ENCODE peak calls at places on chromosomes 5 and 9, in five cellular contexts. J is endodermal cell, N is cardiac fibroblast, K is fibroblast of the aortic adventitia, Q is PC-3. D is an unnamed sample.

GRCh38 chr5:75441560-75441959 is 69.9 kb downstream of the CERT1 start:
- DNase-seq in N (no peak), Q (no peak), K (no peak), J (no peak), D (no peak)

GRCh38 chr9:35726876-35727438 is 5.0 kb downstream of the TLN1 start:
- DNase-seq in Q (peak; percentile 21), J (no peak), K (peak; percentile 53), N (peak; percentile 68), D (no peak)

GRCh38 chr5:106730912-106731311 is 939.8 kb downstream of the EFNA5 start:
- DNase-seq in J (no peak), N (no peak), Q (no peak), K (no peak), D (no peak)

GRCh38 chr5:130068988-130069387 is 164.7 kb downstream of the CHSY3 start:
- DNase-seq in Q (peak; percentile 26), K (no peak), N (no peak), J (no peak), D (no peak)

GRCh38 chr9:106403081-106403480 is 459.9 kb upstream of the ZNF462 start:
- DNase-seq in K (no peak), J (no peak), N (no peak), Q (peak; percentile 76), D (no peak)

GRCh38 chr5:169542811-169543210 is 40.8 kb upstream of the SPDL1 start:
- DNase-seq in N (no peak), Q (no peak), K (no peak), J (no peak), D (no peak)

GRCh38 chr5:169521366-169521983 is 62.1 kb upstream of the SPDL1 start:
- DNase-seq in Q (no peak), J (no peak), K (no peak), N (peak; percentile 84), D (no peak)

GRCh38 chr5:170633235-170634041 is 129.6 kb downstream of the KCNIP1 start:
- DNase-seq in J (peak; percentile 86), N (peak; percentile 94), K (peak; percentile 91), Q (peak; percentile 48), D (peak; percentile 48)

GRCh38 chr5:16934123-16934522 is 2.0 kb downstream of the MYO10 start:
- DNase-seq in J (peak; percentile 94), K (peak; percentile 82), N (peak; percentile 79), Q (peak; percentile 96), D (peak; percentile 85)

GRCh38 chr9:34317436-34317835 is 11.6 kb downstream of the KIF24 start:
- DNase-seq in Q (no peak), K (no peak), J (no peak), N (no peak), D (no peak)

GRCh38 chr5:20678814-20679298 is 690.9 kb upstream of the CDH18 start:
- DNase-seq in J (no peak), K (peak; percentile 95), N (peak; percentile 80), Q (peak; percentile 86), D (no peak)

GRCh38 chr5:136033848-136034247 is 5.1 kb downstream of the TGFBI start:
- DNase-seq in K (peak; percentile 71), N (peak; percentile 66), Q (no peak), J (peak; percentile 9), D (no peak)

GRCh38 chr9:114227288-114228033 is 72.1 kb downstream of the COL27A1 start:
- DNase-seq in N (no peak), J (no peak), Q (no peak), K (no peak), D (no peak)

GRCh38 chr5:159975462-159976019 is 33.4 kb upstream of the TTC1 start:
- DNase-seq in K (peak; percentile 92), Q (peak; percentile 66), N (peak; percentile 93), J (no peak), D (peak; percentile 48)

GRCh38 chr5:135045488-135045887 is 11.5 kb upstream of the PITX1 start:
- DNase-seq in J (no peak), Q (no peak), N (no peak), K (no peak), D (no peak)

GRCh38 chr9:27564031-27564430 is 9.2 kb downstream of the C9orf72 start:
- DNase-seq in Q (no peak), J (no peak), N (no peak), K (no peak), D (no peak)

GRCh38 chr9:91930475-91930874 is 19.6 kb downstream of the ROR2 start:
- DNase-seq in N (peak; percentile 44), Q (no peak), J (no peak), K (no peak), D (no peak)

GRCh38 chr9:21690561-21690960 is 111.9 kb upstream of the MTAP start:
- DNase-seq in K (peak; percentile 61), Q (no peak), N (peak; percentile 51), J (no peak), D (no peak)

GRCh38 chr5:158943569-158943968 is 156.1 kb downstream of the EBF1 start:
- DNase-seq in Q (no peak), N (no peak), J (no peak), K (no peak), D (no peak)

GRCh38 chr9:106956971-106957370 is 94.0 kb downstream of the ZNF462 start:
- DNase-seq in K (peak; percentile 71), J (no peak), N (peak; percentile 75), Q (no peak), D (no peak)

GRCh38 chr5:174567506-174568141 is 156.8 kb upstream of the MSX2 start:
- DNase-seq in Q (no peak), K (no peak), N (no peak), J (peak; percentile 13), D (no peak)

GRCh38 chr5:24535646-24536045 is 109.1 kb downstream of the CDH10 start:
- DNase-seq in N (no peak), J (no peak), Q (peak; percentile 36), K (no peak), D (no peak)

GRCh38 chr5:5273976-5274375 is 133.8 kb downstream of the ADAMTS16 start:
- DNase-seq in J (no peak), Q (no peak), N (no peak), K (no peak), D (no peak)

GRCh38 chr5:5271606-5272321 is 131.6 kb downstream of the ADAMTS16 start:
- DNase-seq in Q (peak; percentile 24), K (no peak), J (no peak), N (peak; percentile 10), D (no peak)

GRCh38 chr5:5270161-5270560 is 130.0 kb downstream of the ADAMTS16 start:
- DNase-seq in N (no peak), K (no peak), Q (no peak), J (no peak), D (no peak)

GRCh38 chr5:5273398-5273797 is 133.3 kb downstream of the ADAMTS16 start:
- DNase-seq in Q (no peak), K (no peak), N (no peak), J (no peak), D (no peak)

DNA sequence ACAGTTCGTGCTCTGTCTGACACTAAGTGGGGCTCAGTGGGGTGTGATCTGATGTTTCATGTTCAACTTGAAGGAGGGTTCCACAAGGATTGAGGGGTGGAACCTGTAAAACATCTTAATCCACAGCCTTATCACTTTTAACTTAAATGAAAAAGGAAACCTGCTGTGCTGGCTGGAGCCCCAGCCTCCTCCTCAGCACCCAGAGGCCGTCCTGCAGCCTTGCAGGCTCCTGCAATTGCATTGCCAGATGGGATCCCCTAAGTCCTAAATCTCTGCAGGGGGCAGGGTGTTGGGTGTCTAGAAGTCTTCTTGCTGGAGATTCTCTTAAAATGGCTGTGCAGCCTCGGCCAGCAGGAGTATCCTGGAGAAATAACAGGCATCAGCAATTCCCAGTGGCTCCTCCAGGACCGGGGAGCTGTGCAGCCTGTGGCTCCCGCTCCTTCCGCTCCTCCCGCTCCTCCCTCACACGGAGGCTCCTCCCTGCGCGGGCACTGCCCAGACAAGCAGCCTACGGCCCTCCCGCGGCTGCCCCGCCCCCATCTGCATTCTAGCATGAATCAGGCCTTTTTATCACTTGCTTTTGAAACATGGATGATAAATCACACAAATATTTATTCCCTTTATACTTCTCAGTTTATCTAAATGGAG is 131.0 kb downstream of the ADAMTS16 start:
- DNase-seq in N (peak; percentile 84), J (peak; percentile 91), Q (peak; percentile 96), K (peak; percentile 84), D (peak; percentile 44)
- TF ChIP-seq CTCF in N (no peak), J (peak; percentile 51), Q (peak; percentile 14), K (peak; percentile 30), D (no peak)

DNA sequence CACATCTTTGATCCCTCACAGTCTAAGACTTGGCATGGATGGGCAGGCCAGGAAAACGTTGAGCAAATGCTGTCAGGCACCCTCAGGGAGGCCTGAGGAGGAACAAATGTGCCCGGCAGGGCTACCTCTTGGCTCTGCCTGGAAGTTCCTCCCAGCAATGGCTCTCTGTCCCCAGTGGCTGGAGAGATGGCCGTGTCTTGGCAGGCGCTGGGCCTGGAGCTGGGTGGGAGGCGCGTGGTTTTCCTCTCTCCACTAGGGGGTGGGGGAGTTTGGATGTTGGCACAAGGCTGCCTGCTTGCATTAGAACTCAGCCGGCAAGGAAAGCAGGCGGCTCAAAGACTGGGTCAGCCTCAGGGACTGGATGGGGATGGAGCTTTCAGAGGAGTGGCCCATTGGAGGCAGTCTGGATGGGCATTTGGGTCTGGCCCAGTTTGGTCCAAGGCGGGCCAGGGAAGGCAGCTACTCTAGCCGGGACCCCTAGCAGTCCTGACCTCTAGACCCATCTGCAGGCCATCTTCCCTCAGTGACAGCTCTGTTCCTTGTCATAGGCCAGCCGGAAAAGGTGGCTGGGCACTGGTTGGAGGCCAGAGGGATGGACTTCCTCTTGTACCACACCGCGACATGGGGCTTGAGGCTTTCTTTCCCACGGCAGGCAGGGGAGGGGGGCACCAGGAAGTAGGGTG is 68.2 kb upstream of the STC2 start:
- DNase-seq in N (peak; percentile 7), Q (no peak), K (no peak), J (peak; percentile 91), D (peak; percentile 13)
- TF ChIP-seq CTCF in N (peak; percentile 17), Q (peak; percentile 41), K (peak; percentile 11), J (peak; percentile 78), D (no peak)

GRCh38 chr5:98500811-98501210 is 272.7 kb upstream of the RGMB start:
- DNase-seq in N (no peak), J (no peak), Q (no peak), K (no peak), D (no peak)

GRCh38 chr5:98503582-98503981 is 269.9 kb upstream of the RGMB start:
- DNase-seq in K (no peak), Q (no peak), N (no peak), J (no peak), D (no peak)

GRCh38 chr5:98497391-98497790 is 276.1 kb upstream of the RGMB start:
- DNase-seq in J (no peak), N (peak; percentile 3), Q (no peak), K (peak; percentile 8), D (no peak)

GRCh38 chr5:98498028-98498427 is 275.4 kb upstream of the RGMB start:
- DNase-seq in Q (no peak), J (no peak), K (no peak), N (no peak), D (no peak)

GRCh38 chr5:98499892-98500291 is 273.6 kb upstream of the RGMB start:
- DNase-seq in J (no peak), K (no peak), Q (no peak), N (no peak), D (no peak)
- TF ChIP-seq CTCF in J (no peak), K (no peak), Q (no peak), N (no peak), D (no peak)

GRCh38 chr5:2205596-2205995 is 322.9 kb upstream of the IRX4 start:
- DNase-seq in J (no peak), Q (no peak), K (no peak), N (no peak), D (no peak)

GRCh38 chr5:2207109-2207399 is 324.3 kb upstream of the IRX4 start:
- DNase-seq in Q (no peak), N (no peak), J (no peak), K (no peak), D (no peak)

GRCh38 chr5:2206244-2207108 is 323.8 kb upstream of the IRX4 start:
- DNase-seq in N (no peak), Q (no peak), K (no peak), J (no peak), D (no peak)

GRCh38 chr5:2207966-2208544 is 325.3 kb upstream of the IRX4 start:
- DNase-seq in Q (peak; percentile 54), J (peak; percentile 91), K (no peak), N (no peak), D (no peak)

GRCh38 chr5:2207416-2207950 is 324.8 kb upstream of the IRX4 start:
- DNase-seq in J (no peak), K (no peak), N (no peak), Q (no peak), D (no peak)
- TF ChIP-seq CTCF in J (no peak), K (no peak), N (no peak), Q (no peak), D (no peak)

D was measured in Calu3.